ENCODE peak calls at places on chromosome 20, in seven cellular contexts. I is endothelial cell, M is RWPE1, N is esophagus muscularis mucosa, W is foreskin fibroblast, Q is GM23338, T is AG10803. E is an unnamed sample.

GRCh38 chr20:11195899-11196558 is 522.2 kb upstream of the JAG1 start:
- DNase-seq in I (no peak), M (peak; percentile 76), N (no peak), W (peak; percentile 74), Q (no peak), T (peak; percentile 42), E (no peak)

GRCh38 chr20:49713779-49714712 is at the start of gene B4GALT5:
- DNase-seq in I (peak; percentile 81), M (peak; percentile 87), N (no peak), W (peak; percentile 67), Q (peak; percentile 95), T (peak; percentile 68), E (peak; percentile 75)

GRCh38 chr20:21509079-21509596 is 4.7 kb downstream of the NKX2-2 start:
- DNase-seq in I (no peak), M (no peak), N (no peak), W (no peak), Q (no peak), T (no peak), E (no peak)

GRCh38 chr20:25624500-25624939 is 706 bp upstream of the NANP start:
- DNase-seq in I (no peak), M (peak; percentile 38), N (no peak), W (no peak), Q (no peak), T (no peak), E (no peak)

GRCh38 chr20:41643504-41643938 is 25.3 kb upstream of the CHD6 start:
- DNase-seq in I (no peak), M (peak; percentile 54), N (no peak), W (no peak), Q (peak; percentile 14), T (peak; percentile 34), E (no peak)

GRCh38 chr20:17343091-17343490 is 116.3 kb downstream of the PCSK2 start:
- DNase-seq in I (no peak), M (no peak), N (no peak), W (no peak), Q (no peak), T (peak; percentile 55), E (no peak)

GRCh38 chr20:51258582-51259175 is 235.8 kb upstream of the KCNG1 start:
- DNase-seq in I (no peak), M (peak; percentile 99), N (no peak), W (no peak), Q (no peak), T (peak; percentile 34), E (no peak)

GRCh38 chr20:6685181-6685582 is 82.3 kb upstream of the BMP2 start:
- DNase-seq in I (no peak), M (peak; percentile 61), N (peak; percentile 82), W (no peak), Q (no peak), T (no peak), E (no peak)

GRCh38 chr20:1871807-1872455 is 23.3 kb upstream of the SIRPA start:
- DNase-seq in I (no peak), M (no peak), N (no peak), W (no peak), Q (no peak), T (no peak), E (no peak)

GRCh38 chr20:24951536-24952047 is 2.5 kb downstream of the CST7 start:
- DNase-seq in I (no peak), M (no peak), N (no peak), W (no peak), Q (no peak), T (no peak), E (no peak)

GRCh38 chr20:20731000-20731944 is 18.8 kb upstream of the RALGAPA2 start:
- DNase-seq in I (no peak), M (no peak), N (peak; percentile 57), W (no peak), Q (no peak), T (no peak), E (no peak)

GRCh38 chr20:59765599-59766177 is 161.3 kb downstream of the PHACTR3 start:
- DNase-seq in I (peak; percentile 44), M (peak; percentile 58), N (no peak), W (no peak), Q (peak; percentile 71), T (no peak), E (peak; percentile 20)

GRCh38 chr20:6575912-6576391 is 191.5 kb upstream of the BMP2 start:
- DNase-seq in I (no peak), M (no peak), N (no peak), W (no peak), Q (no peak), T (no peak), E (no peak)

GRCh38 chr20:54078296-54078695 is 7.9 kb upstream of the BCAS1 start:
- DNase-seq in I (peak; percentile 26), M (no peak), N (no peak), W (no peak), Q (no peak), T (no peak), E (no peak)

GRCh38 chr20:32823078-32823477 is 3.3 kb downstream of the MAPRE1 start:
- DNase-seq in I (no peak), M (peak; percentile 60), N (no peak), W (peak; percentile 80), Q (no peak), T (peak; percentile 87), E (no peak)

GRCh38 chr20:57405236-57406016 is 14.2 kb downstream of the RBM38 start:
- DNase-seq in I (no peak), M (no peak), N (no peak), W (no peak), Q (no peak), T (no peak), E (no peak)

GRCh38 chr20:51009303-51010042 is 13.4 kb downstream of the KCNG1 start:
- DNase-seq in I (no peak), M (no peak), N (no peak), W (no peak), Q (no peak), T (no peak), E (no peak)

GRCh38 chr20:47879771-47880170 is 94.5 kb upstream of the SULF2 start:
- DNase-seq in I (no peak), M (no peak), N (no peak), W (no peak), Q (no peak), T (no peak), E (no peak)

GRCh38 chr20:47887064-47887463 is 101.8 kb upstream of the SULF2 start:
- DNase-seq in I (no peak), M (no peak), N (no peak), W (no peak), Q (no peak), T (no peak), E (no peak)

GRCh38 chr20:47885909-47886453 is 100.7 kb upstream of the SULF2 start:
- DNase-seq in I (no peak), M (no peak), N (no peak), W (no peak), Q (no peak), T (no peak), E (no peak)

GRCh38 chr20:47886454-47887041 is 101.3 kb upstream of the SULF2 start:
- DNase-seq in I (no peak), M (no peak), N (no peak), W (no peak), Q (no peak), T (no peak), E (no peak)

GRCh38 chr20:47883186-47883585 is 97.9 kb upstream of the SULF2 start:
- DNase-seq in I (no peak), M (no peak), N (no peak), W (no peak), Q (no peak), T (no peak), E (no peak)
- TF ChIP-seq CTCF in I (no peak), M (no peak), N (no peak), W (no peak), Q (no peak), T (no peak), E (no peak)

GRCh38 chr20:45044084-45044573 is 56.8 kb downstream of the KCNS1 start:
- DNase-seq in I (peak; percentile 24), M (peak; percentile 74), N (no peak), W (peak; percentile 63), Q (peak; percentile 87), T (peak; percentile 83), E (peak; percentile 13)
- TF ChIP-seq CTCF in I (peak; percentile 67), M (peak; percentile 99), N (peak; percentile 79), W (peak; percentile 85), Q (peak; percentile 97), T (peak; percentile 98), E (peak; percentile 91)

DNA sequence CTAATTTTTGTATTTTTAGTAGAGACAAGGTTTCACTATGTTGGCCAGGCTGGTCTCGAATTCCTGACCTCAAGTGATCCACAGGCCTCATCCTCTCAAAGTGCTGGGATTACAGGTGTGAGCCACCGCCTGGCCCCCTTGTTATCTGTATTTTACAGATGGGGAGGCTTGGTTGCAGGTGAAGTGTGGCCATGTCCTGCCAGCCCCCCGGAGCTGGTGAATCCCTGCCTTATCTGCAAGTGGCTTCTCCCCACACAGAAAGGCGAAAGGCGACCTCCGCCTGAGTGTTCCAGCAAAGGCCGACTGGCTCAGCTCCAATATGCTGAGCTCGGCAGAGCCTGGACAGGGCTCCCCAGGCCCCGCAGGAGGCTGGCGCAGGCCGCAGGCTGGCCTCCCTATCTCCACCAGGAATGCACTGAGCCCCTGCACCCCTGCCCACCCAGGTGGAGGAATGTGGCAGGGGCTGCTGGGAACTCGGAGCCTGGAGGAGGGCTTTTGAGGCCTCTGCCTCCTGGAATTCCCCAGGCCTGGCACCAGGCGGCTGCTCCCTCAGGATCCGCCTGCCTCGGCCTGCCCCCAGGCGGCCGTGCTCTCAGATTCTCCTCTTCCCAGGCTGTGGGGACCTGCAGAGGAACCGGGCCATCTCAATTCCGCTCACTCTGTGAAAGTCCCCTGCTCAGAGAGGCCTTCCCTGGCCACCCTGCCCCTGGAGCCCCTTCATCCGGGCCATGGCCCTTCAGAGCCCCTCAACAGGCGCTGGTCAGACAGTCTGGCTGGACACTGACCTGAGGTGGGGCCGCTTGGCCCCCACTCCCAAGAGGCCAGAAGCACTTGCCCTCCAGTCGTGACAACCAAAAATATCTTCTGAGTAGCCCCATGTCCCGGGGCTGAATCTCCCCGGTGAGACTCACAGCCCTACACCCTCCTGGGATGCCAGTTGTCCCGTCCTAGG is 9.3 kb upstream of the LAMA5 start:
- DNase-seq in I (peak; percentile 49), M (no peak), N (no peak), W (peak; percentile 45), Q (peak; percentile 93), T (no peak), E (peak; percentile 64)
- TF ChIP-seq CTCF in I (no peak), M (peak; percentile 80), N (peak; percentile 59), W (no peak), Q (peak; percentile 48), T (peak; percentile 47), E (peak; percentile 57)

GRCh38 chr20:37243076-37243936 is 18.3 kb downstream of the GHRH start:
- DNase-seq in I (no peak), M (no peak), N (no peak), W (no peak), Q (peak; percentile 88), T (no peak), E (no peak)
- TF ChIP-seq CTCF in I (no peak), M (no peak), N (no peak), W (no peak), Q (peak; percentile 62), T (no peak), E (no peak)

GRCh38 chr20:46715292-46715756 is 5.9 kb downstream of the SLC2A10 start:
- DNase-seq in I (peak; percentile 30), M (peak; percentile 80), N (peak; percentile 94), W (peak; percentile 42), Q (peak; percentile 79), T (peak; percentile 95), E (no peak)
- TF ChIP-seq CTCF in I (peak; percentile 17), M (peak; percentile 67), N (no peak), W (no peak), Q (peak; percentile 27), T (peak; percentile 52), E (no peak)